ENCODE peak calls at places on chromosome 1, in six cellular contexts. R, T, A, M, E and W are unnamed samples.

GRCh38 chr1:15696956-15697521 is 12.9 kb downstream of the PLEKHM2 start:
- DNase-seq in A (no peak), E (no peak), R (no peak), M (no peak), T (no peak), W (no peak)

GRCh38 chr1:226646870-226647449 is 92.1 kb downstream of the ITPKB start:
- DNase-seq in M (no peak), T (no peak), A (no peak), E (no peak), R (no peak), W (no peak)

GRCh38 chr1:184755226-184756065 is 788 bp upstream of the EDEM3 start:
- DNase-seq in A (no peak), M (peak; percentile 5), R (peak; percentile 46), T (no peak), E (peak; percentile 42), W (no peak)

GRCh38 chr1:200437556-200438203 is 27.8 kb upstream of the ZNF281 start:
- DNase-seq in A (no peak), R (peak; percentile 61), T (no peak), E (no peak), M (no peak), W (no peak)

GRCh38 chr1:1941211-1941841 is 22.2 kb upstream of the TMEM52 start:
- DNase-seq in A (no peak), E (no peak), R (no peak), T (no peak), M (no peak), W (no peak)

GRCh38 chr1:27785763-27786162 is 12.7 kb downstream of the STX12 start:
- DNase-seq in M (peak; percentile 36), T (peak; percentile 65), A (no peak), E (peak; percentile 56), R (no peak), W (no peak)

GRCh38 chr1:221911714-221912113 is 169.8 kb upstream of the DUSP10 start:
- DNase-seq in A (no peak), M (no peak), R (no peak), E (no peak), T (no peak), W (no peak)

GRCh38 chr1:248703674-248704073 is 1.1 kb upstream of the OR14I1 start:
- DNase-seq in M (no peak), R (no peak), T (no peak), E (no peak), A (no peak), W (no peak)

GRCh38 chr1:18922848-18923475 is 20.6 kb upstream of the ALDH4A1 start:
- DNase-seq in A (no peak), M (no peak), R (no peak), T (no peak), E (no peak), W (peak; percentile 55)

GRCh38 chr1:24003331-24003972 is 23.3 kb upstream of the SRSF10 start:
- DNase-seq in R (peak; percentile 89), E (no peak), T (no peak), M (no peak), A (no peak), W (no peak)

GRCh38 chr1:94805912-94806311 is 14.2 kb upstream of the SLC44A3 start:
- DNase-seq in M (peak; percentile 56), T (peak; percentile 64), A (peak; percentile 66), E (peak; percentile 71), R (peak; percentile 66), W (no peak)

GRCh38 chr1:226655251-226656163 is 83.6 kb downstream of the ITPKB start:
- DNase-seq in E (no peak), A (no peak), T (no peak), R (no peak), M (no peak), W (no peak)

GRCh38 chr1:240117930-240118329 is 26.2 kb downstream of the FMN2 start:
- DNase-seq in A (no peak), M (no peak), T (no peak), E (no peak), R (no peak), W (no peak)

GRCh38 chr1:111802984-111803383 is 47.3 kb downstream of the DDX20 start:
- DNase-seq in T (no peak), M (no peak), R (no peak), A (no peak), E (no peak), W (no peak)

GRCh38 chr1:181604482-181604881 is 121.2 kb downstream of the CACNA1E start:
- DNase-seq in R (no peak), M (no peak), T (no peak), A (no peak), E (no peak), W (no peak)

GRCh38 chr1:164561007-164561406 is 2.0 kb downstream of the PBX1 start:
- DNase-seq in E (no peak), R (peak; percentile 23), A (no peak), T (no peak), M (no peak), W (no peak)

GRCh38 chr1:164561461-164561860 is 2.5 kb downstream of the PBX1 start:
- DNase-seq in M (no peak), T (no peak), R (peak; percentile 51), A (no peak), E (no peak), W (no peak)

GRCh38 chr1:164565356-164565755 is 6.4 kb downstream of the PBX1 start:
- DNase-seq in T (no peak), M (no peak), A (no peak), E (no peak), R (peak; percentile 40), W (no peak)

GRCh38 chr1:164562947-164563346 is 4.0 kb downstream of the PBX1 start:
- DNase-seq in E (no peak), T (no peak), A (no peak), M (no peak), R (peak; percentile 20), W (no peak)

GRCh38 chr1:164563821-164564251 is 4.9 kb downstream of the PBX1 start:
- DNase-seq in M (no peak), A (no peak), R (peak; percentile 52), T (no peak), E (no peak), W (no peak)
- H3K4me1 ChIP-seq in M (peaks cover 9% of the 10 kb centered on the region), A (peaks cover 6% of the 10 kb centered on the region), R (no peaks in the 10 kb centered on the region), T (no peaks in the 10 kb centered on the region), E (no peaks in the 10 kb centered on the region), W (no peaks in the 10 kb centered on the region)

GRCh38 chr1:32291145-32291707 is 657 bp upstream of the HDAC1 start:
- DNase-seq in E (no peak), A (no peak), R (no peak), T (no peak), M (no peak), W (no peak)

GRCh38 chr1:32289256-32289655 is 2.6 kb upstream of the HDAC1 start:
- DNase-seq in E (no peak), A (no peak), T (no peak), M (no peak), R (no peak), W (no peak)

GRCh38 chr1:32286763-32287162 is 5.1 kb upstream of the HDAC1 start:
- DNase-seq in R (no peak), T (no peak), M (no peak), A (no peak), E (no peak), W (no peak)

DNA sequence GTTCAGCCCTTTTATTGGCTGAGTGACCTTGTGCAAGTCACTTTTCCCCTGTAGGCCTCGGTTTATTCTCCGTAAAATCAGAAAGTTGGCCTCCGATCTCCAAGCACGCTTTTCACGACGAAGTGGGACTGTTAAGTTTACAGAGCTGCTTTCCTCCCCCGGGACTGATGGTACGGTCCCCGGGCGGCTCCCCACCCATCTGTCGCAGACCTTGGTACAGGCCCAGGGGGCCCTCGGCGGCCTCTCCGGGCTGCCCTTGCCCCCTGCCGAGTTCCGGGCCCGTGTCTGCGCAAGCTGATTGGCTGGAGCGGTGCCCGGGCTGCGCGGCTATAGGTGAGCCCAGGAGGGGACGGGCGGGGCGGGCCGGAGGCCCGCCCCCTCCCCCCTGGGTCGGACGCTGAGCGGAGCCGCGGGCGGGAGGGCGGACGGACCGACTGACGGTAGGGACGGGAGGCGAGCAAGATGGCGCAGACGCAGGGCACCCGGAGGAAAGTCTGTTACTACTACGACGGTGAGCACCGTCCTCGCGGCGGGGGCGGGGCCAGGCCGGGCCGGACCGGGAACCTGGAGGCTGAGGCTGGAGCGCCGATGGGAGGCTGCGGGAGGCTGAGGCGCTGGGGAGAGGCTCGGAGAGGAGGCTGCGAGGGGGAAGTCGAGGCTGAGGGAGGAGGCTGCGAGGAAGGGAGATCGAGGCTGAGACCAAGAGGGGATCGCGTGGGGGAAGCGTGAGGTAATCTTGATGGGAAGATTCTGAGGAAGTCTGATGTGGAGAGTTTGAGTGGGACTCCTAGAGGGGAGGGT is at the start of gene HDAC1:
- DNase-seq in E (peak; percentile 98), T (peak; percentile 99), A (peak; percentile 97), R (peak; percentile 95), M (peak; percentile 95), W (peak; percentile 96)
- TF ChIP-seq CTCF in E (no peak), T (no peak), A (no peak), R (no peak), M (no peak), W (no peak)

DNA sequence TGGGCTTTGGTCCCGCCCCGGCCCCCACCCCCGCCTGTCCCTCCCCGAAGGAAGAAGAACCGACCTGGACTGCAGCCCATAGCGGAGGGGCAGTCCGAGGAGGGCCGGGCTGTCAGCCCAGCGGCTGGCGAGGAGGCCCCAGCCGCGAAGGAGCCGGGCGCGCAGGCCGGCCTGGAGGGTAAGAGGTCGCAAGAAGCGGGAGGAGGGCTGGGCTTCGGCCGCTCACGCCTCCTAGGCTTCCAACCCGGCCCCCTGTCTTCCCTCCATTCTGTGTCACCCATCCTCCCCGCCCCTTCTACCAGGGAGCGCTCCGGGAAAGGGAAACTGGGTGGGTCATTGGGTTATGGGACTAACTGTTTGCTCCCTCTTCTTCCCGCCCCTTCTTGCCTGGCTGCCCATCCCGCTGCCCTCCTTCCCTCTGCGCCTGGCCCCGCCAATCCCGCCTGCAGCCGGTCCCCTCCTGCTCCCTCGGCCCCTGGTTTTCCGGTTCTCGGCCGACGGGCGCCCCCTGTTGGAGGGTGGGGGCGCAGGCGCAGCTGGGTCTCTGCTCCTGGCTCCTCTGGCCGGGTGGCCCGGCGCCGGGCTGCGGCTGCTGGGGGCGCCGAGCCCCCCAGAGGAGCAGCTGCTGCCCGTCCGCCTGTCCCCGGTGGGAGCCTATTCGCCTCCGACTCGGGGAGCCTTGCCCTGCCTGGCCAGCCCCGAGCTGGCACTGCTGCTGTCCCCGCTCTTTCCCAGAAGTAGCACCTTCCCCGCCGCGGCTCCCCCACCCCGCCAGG is 2.4 kb downstream of the RUSC1 start:
- DNase-seq in R (peak; percentile 98), M (peak; percentile 96), T (peak; percentile 86), A (peak; percentile 93), E (peak; percentile 93), W (peak; percentile 80)
- H3K4me1 ChIP-seq in R (peaks cover 23% of the 10 kb centered on the region), M (peaks cover 11% of the 10 kb centered on the region), T (peaks cover 36% of the 10 kb centered on the region), A (peaks cover 7% of the 10 kb centered on the region), E (peaks cover 20% of the 10 kb centered on the region), W (peaks cover 4% of the 10 kb centered on the region)

DNA sequence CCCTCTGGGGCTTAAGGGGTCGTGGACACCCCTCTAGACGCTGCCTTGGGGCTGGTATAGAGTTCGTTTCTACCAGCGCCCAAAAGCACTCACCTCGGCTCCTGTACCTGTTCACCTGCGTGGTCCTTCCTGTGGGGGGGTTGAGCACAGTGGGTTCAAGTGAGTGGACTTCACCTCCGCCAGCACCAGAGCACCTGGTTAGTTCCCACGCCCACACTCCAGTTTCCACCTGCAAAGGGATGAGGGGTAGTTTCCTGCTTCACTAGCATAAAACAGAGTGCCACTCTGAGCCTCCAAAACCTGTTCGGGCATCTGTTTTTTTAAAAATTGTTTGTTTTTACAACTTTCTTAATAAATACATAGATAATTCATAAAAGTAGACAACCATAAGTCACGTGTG is 64.5 kb upstream of the SIPA1L2 start:
- DNase-seq in M (no peak), R (no peak), E (no peak), A (no peak), T (no peak), W (no peak)
- TF ChIP-seq CTCF in M (no peak), R (no peak), E (no peak), A (no peak), T (no peak), W (no peak)